ENCODE peak calls at places on chromosomes 4 and X, in six cellular contexts. One of them, this sample, is unnamed.

GRCh38 chr4:40587351-40587750 is 42.3 kb downstream of the RBM47 start:
- DNase-seq in right atrium auricular region: no peak
- DNase-seq in fibroblast of the conjunctiva: no peak
- DNase-seq in smooth muscle cell of the brain vasculature: no peak
- DNase-seq in A172: no peak
- DNase-seq in substantia nigra: no peak
- DNase-seq in this sample: no peak

GRCh38 chr4:173752610-173753009 is 222.6 kb upstream of the HAND2 start:
- DNase-seq in right atrium auricular region: no peak
- DNase-seq in substantia nigra: no peak
- DNase-seq in fibroblast of the conjunctiva: peak; percentile 1
- DNase-seq in smooth muscle cell of the brain vasculature: no peak
- DNase-seq in A172: peak; percentile 19
- DNase-seq in this sample: no peak

GRCh38 chr4:166308589-166308988 is 435.6 kb downstream of the TLL1 start:
- DNase-seq in right atrium auricular region: no peak
- DNase-seq in smooth muscle cell of the brain vasculature: no peak
- DNase-seq in A172: no peak
- DNase-seq in fibroblast of the conjunctiva: no peak
- DNase-seq in substantia nigra: no peak
- DNase-seq in this sample: no peak

GRCh38 chrX:140949231-140949630 is 53.2 kb upstream of the SPANXB1 start:
- DNase-seq in right atrium auricular region: no peak
- DNase-seq in A172: no peak
- DNase-seq in fibroblast of the conjunctiva: no peak
- DNase-seq in substantia nigra: no peak
- DNase-seq in smooth muscle cell of the brain vasculature: no peak
- DNase-seq in this sample: no peak

GRCh38 chrX:13768939-13769338 is 34.4 kb downstream of the OFD1 start:
- DNase-seq in substantia nigra: no peak
- DNase-seq in right atrium auricular region: no peak
- DNase-seq in smooth muscle cell of the brain vasculature: no peak
- DNase-seq in A172: no peak
- DNase-seq in fibroblast of the conjunctiva: no peak
- DNase-seq in this sample: no peak

GRCh38 chr4:106502106-106502699 is 133.6 kb upstream of the GIMD1 start:
- DNase-seq in smooth muscle cell of the brain vasculature: peak; percentile 44
- DNase-seq in A172: peak; percentile 15
- DNase-seq in substantia nigra: peak; percentile 17
- DNase-seq in right atrium auricular region: no peak
- DNase-seq in fibroblast of the conjunctiva: peak; percentile 28
- DNase-seq in this sample: peak; percentile 26

GRCh38 chrX:45063319-45064095 is 137.2 kb downstream of the DIPK2B start:
- DNase-seq in smooth muscle cell of the brain vasculature: no peak
- DNase-seq in substantia nigra: no peak
- DNase-seq in A172: no peak
- DNase-seq in right atrium auricular region: no peak
- DNase-seq in fibroblast of the conjunctiva: no peak
- DNase-seq in this sample: no peak

GRCh38 chrX:87528487-87528886 is 10.9 kb downstream of the KLHL4 start:
- DNase-seq in fibroblast of the conjunctiva: no peak
- DNase-seq in A172: no peak
- DNase-seq in right atrium auricular region: no peak
- DNase-seq in smooth muscle cell of the brain vasculature: no peak
- DNase-seq in substantia nigra: no peak
- DNase-seq in this sample: no peak

GRCh38 chrX:38987135-38987780 is 186.0 kb downstream of the MID1IP1 start:
- DNase-seq in substantia nigra: no peak
- DNase-seq in fibroblast of the conjunctiva: no peak
- DNase-seq in right atrium auricular region: no peak
- DNase-seq in A172: no peak
- DNase-seq in smooth muscle cell of the brain vasculature: no peak
- DNase-seq in this sample: peak; percentile 43

GRCh38 chr4:173301518-173302201 is 32.5 kb downstream of the HMGB2 start:
- DNase-seq in smooth muscle cell of the brain vasculature: no peak
- DNase-seq in fibroblast of the conjunctiva: peak; percentile 14
- DNase-seq in substantia nigra: no peak
- DNase-seq in right atrium auricular region: no peak
- DNase-seq in A172: peak; percentile 34
- DNase-seq in this sample: peak; percentile 29

GRCh38 chr4:113435893-113436292 is 325.6 kb downstream of the CAMK2D start:
- DNase-seq in A172: peak; percentile 87
- DNase-seq in fibroblast of the conjunctiva: peak; percentile 88
- DNase-seq in substantia nigra: no peak
- DNase-seq in right atrium auricular region: peak; percentile 83
- DNase-seq in smooth muscle cell of the brain vasculature: no peak
- DNase-seq in this sample: peak; percentile 83

GRCh38 chr4:10715696-10716095 is 31.1 kb upstream of the CLNK start:
- DNase-seq in fibroblast of the conjunctiva: peak; percentile 22
- DNase-seq in substantia nigra: no peak
- DNase-seq in A172: no peak
- DNase-seq in smooth muscle cell of the brain vasculature: no peak
- DNase-seq in right atrium auricular region: no peak
- DNase-seq in this sample: peak; percentile 68

GRCh38 chr4:56424697-56425514 is 10.5 kb downstream of the PPAT start:
- DNase-seq in A172: peak; percentile 18
- DNase-seq in substantia nigra: no peak
- DNase-seq in smooth muscle cell of the brain vasculature: no peak
- DNase-seq in fibroblast of the conjunctiva: no peak
- DNase-seq in right atrium auricular region: no peak
- DNase-seq in this sample: no peak

GRCh38 chrX:148562846-148563245 is 62.4 kb downstream of the AFF2 start:
- DNase-seq in fibroblast of the conjunctiva: no peak
- DNase-seq in A172: no peak
- DNase-seq in smooth muscle cell of the brain vasculature: no peak
- DNase-seq in substantia nigra: no peak
- DNase-seq in right atrium auricular region: no peak
- DNase-seq in this sample: no peak

GRCh38 chr4:150240011-150240410 is 161.8 kb downstream of the DCLK2 start:
- DNase-seq in right atrium auricular region: no peak
- DNase-seq in smooth muscle cell of the brain vasculature: no peak
- DNase-seq in A172: no peak
- DNase-seq in substantia nigra: no peak
- DNase-seq in fibroblast of the conjunctiva: no peak
- DNase-seq in this sample: no peak

GRCh38 chr4:107740950-107741701 is 21.1 kb upstream of the PAPSS1 start:
- DNase-seq in right atrium auricular region: peak; percentile 71
- DNase-seq in substantia nigra: no peak
- DNase-seq in fibroblast of the conjunctiva: no peak
- DNase-seq in smooth muscle cell of the brain vasculature: peak; percentile 63
- DNase-seq in A172: no peak
- DNase-seq in this sample: peak; percentile 50

GRCh38 chr4:69881173-69881773 is 21.3 kb upstream of the SULT1E1 start:
- DNase-seq in smooth muscle cell of the brain vasculature: peak; percentile 15
- DNase-seq in right atrium auricular region: no peak
- DNase-seq in A172: peak; percentile 16
- DNase-seq in fibroblast of the conjunctiva: peak; percentile 54
- DNase-seq in substantia nigra: no peak
- DNase-seq in this sample: peak; percentile 4

GRCh38 chrX:14398725-14399124 is 130.6 kb upstream of the GLRA2 start:
- DNase-seq in smooth muscle cell of the brain vasculature: no peak
- DNase-seq in substantia nigra: no peak
- DNase-seq in right atrium auricular region: no peak
- DNase-seq in A172: no peak
- DNase-seq in fibroblast of the conjunctiva: no peak
- DNase-seq in this sample: no peak

GRCh38 chr4:88448905-88449689 is 7.8 kb upstream of the HERC5 start:
- DNase-seq in A172: no peak
- DNase-seq in smooth muscle cell of the brain vasculature: no peak
- DNase-seq in substantia nigra: no peak
- DNase-seq in fibroblast of the conjunctiva: no peak
- DNase-seq in right atrium auricular region: no peak
- DNase-seq in this sample: no peak

GRCh38 chr4:48710446-48711209 is 69.5 kb downstream of the FRYL start:
- DNase-seq in right atrium auricular region: no peak
- DNase-seq in A172: no peak
- DNase-seq in substantia nigra: no peak
- DNase-seq in fibroblast of the conjunctiva: no peak
- DNase-seq in smooth muscle cell of the brain vasculature: no peak
- DNase-seq in this sample: no peak

This sample was measured in HFF-Myc.